ENCODE peak calls at places on chromosome 17, in nine cellular contexts. R, F, X, B, I, P, O, W and Z are unnamed samples.

GRCh38 chr17:801660-802059 is 19.5 kb downstream of the MRM3 start:
- DNase-seq in R (no peak), F (no peak), X (no peak), B (peak), I (no peak), P (no peak), O (no peak), W (no peak), Z (no peak)

GRCh38 chr17:57876023-57876865 is 26.4 kb upstream of the MRPS23 start:
- DNase-seq in R (no peak), F (no peak), X (no peak), B (no peak), I (no peak), P (no peak), O (no peak), W (no peak), Z (no peak)

GRCh38 chr17:44777394-44778348 is 18.9 kb downstream of the ADAM11 start:
- DNase-seq in R (no peak), F (no peak), X (no peak), B (no peak), I (no peak), P (no peak), O (no peak), W (no peak), Z (no peak)

GRCh38 chr17:280216-280615 is 72.4 kb downstream of the RPH3AL start:
- DNase-seq in R (no peak), F (no peak), X (no peak), B (no peak), I (peak), P (no peak), O (no peak), W (no peak), Z (no peak)

GRCh38 chr17:74192950-74193781 is 10.3 kb upstream of the RPL38 start:
- DNase-seq in R (peak), F (no peak), X (no peak), B (no peak), I (peak), P (no peak), O (no peak), W (no peak), Z (no peak)

GRCh38 chr17:14760719-14761425 is 460.0 kb downstream of the HS3ST3B1 start:
- DNase-seq in R (no peak), F (no peak), X (no peak), B (no peak), I (no peak), P (no peak), O (no peak), W (no peak), Z (no peak)

GRCh38 chr17:29140051-29140582 is 40.1 kb downstream of the MYO18A start:
- DNase-seq in R (peak), F (no peak), X (no peak), B (peak), I (peak), P (peak), O (no peak), W (peak), Z (peak)

GRCh38 chr17:77497578-77497934 is 356.8 kb downstream of the SEC14L1 start:
- DNase-seq in R (no peak), F (no peak), X (no peak), B (no peak), I (no peak), P (no peak), O (no peak), W (no peak), Z (no peak)

GRCh38 chr17:79050591-79050990 is 24.0 kb upstream of the ENGASE start:
- DNase-seq in R (no peak), F (no peak), X (no peak), B (no peak), I (no peak), P (no peak), O (no peak), W (peak), Z (no peak)

GRCh38 chr17:21020622-21021021 is 22.2 kb downstream of the USP22 start:
- DNase-seq in R (no peak), F (no peak), X (no peak), B (no peak), I (no peak), P (no peak), O (no peak), W (no peak), Z (no peak)

GRCh38 chr17:33642002-33642401 is 348.9 kb upstream of the ASIC2 start:
- DNase-seq in R (no peak), F (no peak), X (no peak), B (no peak), I (no peak), P (no peak), O (no peak), W (peak), Z (no peak)

GRCh38 chr17:32993977-32994376 is 2.3 kb downstream of the SPACA3 start:
- DNase-seq in R (no peak), F (no peak), X (no peak), B (no peak), I (no peak), P (no peak), O (no peak), W (no peak), Z (no peak)

GRCh38 chr17:48259710-48260291 is 152.2 kb downstream of the SNX11 start:
- DNase-seq in R (no peak), F (peak), X (no peak), B (peak), I (no peak), P (no peak), O (no peak), W (no peak), Z (no peak)

GRCh38 chr17:79023886-79024771 is at the start of gene C1QTNF1:
- DNase-seq in R (peak), F (peak), X (no peak), B (peak), I (peak), P (peak), O (peak), W (peak), Z (peak)

GRCh38 chr17:60065136-60065535 is 13.6 kb downstream of the HEATR6 start:
- DNase-seq in R (no peak), F (no peak), X (no peak), B (peak), I (no peak), P (no peak), O (no peak), W (no peak), Z (no peak)

GRCh38 chr17:82050761-82051641 is 610 bp downstream of the RFNG start:
- DNase-seq in R (no peak), F (no peak), X (no peak), B (no peak), I (peak), P (no peak), O (no peak), W (peak), Z (no peak)

DNA sequence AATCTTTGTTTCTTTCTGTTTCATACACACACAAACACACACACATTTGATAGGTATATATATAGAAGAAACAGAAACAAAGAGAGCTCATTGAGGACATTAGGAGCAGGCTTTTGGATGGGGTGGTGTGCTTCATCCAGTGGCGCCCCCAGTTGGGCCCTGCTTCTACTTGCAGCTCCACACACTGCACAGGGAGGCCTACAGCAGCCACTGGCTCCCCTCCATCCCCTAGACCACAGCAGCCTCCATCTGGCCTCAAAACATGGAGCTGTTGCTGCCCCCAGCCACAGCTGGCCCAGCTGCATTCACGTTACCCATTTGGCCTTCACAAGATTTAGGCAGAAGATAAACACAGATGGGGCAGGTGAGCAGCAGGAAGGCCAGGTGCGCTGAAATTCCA is 33.1 kb upstream of the NF1 start:
- DNase-seq in R (peak), F (no peak), X (no peak), B (no peak), I (no peak), P (no peak), O (no peak), W (no peak), Z (no peak)
- TF ChIP-seq CTCF in R (no peak), F (no peak), X (no peak), B (no peak), I (no peak), P (no peak), O (peak), W (no peak), Z (no peak)

GRCh38 chr17:34710226-34710625 is 130.8 kb downstream of the TMEM132E start:
- DNase-seq in R (no peak), F (no peak), X (no peak), B (no peak), I (no peak), P (no peak), O (no peak), W (no peak), Z (no peak)

GRCh38 chr17:34713687-34714086 is 134.3 kb downstream of the TMEM132E start:
- DNase-seq in R (no peak), F (no peak), X (no peak), B (no peak), I (no peak), P (no peak), O (no peak), W (no peak), Z (no peak)

GRCh38 chr17:34712481-34713195 is 133.3 kb downstream of the TMEM132E start:
- DNase-seq in R (no peak), F (no peak), X (no peak), B (no peak), I (no peak), P (no peak), O (no peak), W (no peak), Z (no peak)

GRCh38 chr17:34709108-34709779 is 129.9 kb downstream of the TMEM132E start:
- DNase-seq in R (no peak), F (no peak), X (no peak), B (no peak), I (no peak), P (no peak), O (no peak), W (no peak), Z (no peak)

GRCh38 chr17:34711646-34712045 is 132.3 kb downstream of the TMEM132E start:
- DNase-seq in R (no peak), F (no peak), X (no peak), B (no peak), I (no peak), P (no peak), O (no peak), W (no peak), Z (no peak)
- TF ChIP-seq CTCF in R (no peak), F (no peak), X (no peak), B (no peak), I (no peak), P (no peak), O (no peak), W (no peak), Z (no peak)

GRCh38 chr17:69524854-69525253 is 110.4 kb downstream of the MAP2K6 start:
- DNase-seq in R (no peak), F (no peak), X (no peak), B (no peak), I (no peak), P (no peak), O (no peak), W (no peak), Z (no peak)
- TF ChIP-seq CTCF in R (peak), F (peak), X (no peak), B (no peak), I (no peak), P (no peak), O (no peak), W (no peak), Z (no peak)

DNA sequence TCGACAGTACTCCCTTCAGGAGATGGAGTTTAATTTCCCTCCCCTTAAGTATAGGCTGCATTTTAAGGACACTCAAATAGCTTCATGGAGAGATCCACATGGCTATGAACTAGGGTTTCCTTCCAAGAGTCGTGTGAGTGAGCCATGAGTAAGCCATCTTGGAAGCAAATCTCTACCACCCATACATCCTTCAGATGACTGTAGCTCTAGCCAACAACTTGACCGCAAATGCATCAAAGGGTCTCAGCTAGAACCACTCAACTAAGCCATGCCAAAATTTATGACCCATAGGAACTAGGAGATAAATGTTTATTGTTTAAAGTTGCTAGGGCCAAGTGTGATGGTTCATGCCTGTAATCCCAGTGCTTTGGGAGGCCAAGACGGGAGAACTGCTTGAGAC is 43.4 kb downstream of the METTL16 start:
- DNase-seq in R (no peak), F (no peak), X (no peak), B (peak), I (no peak), P (no peak), O (no peak), W (no peak), Z (no peak)
- TF ChIP-seq CTCF in R (no peak), F (no peak), X (no peak), B (no peak), I (no peak), P (no peak), O (no peak), W (no peak), Z (no peak)

DNA sequence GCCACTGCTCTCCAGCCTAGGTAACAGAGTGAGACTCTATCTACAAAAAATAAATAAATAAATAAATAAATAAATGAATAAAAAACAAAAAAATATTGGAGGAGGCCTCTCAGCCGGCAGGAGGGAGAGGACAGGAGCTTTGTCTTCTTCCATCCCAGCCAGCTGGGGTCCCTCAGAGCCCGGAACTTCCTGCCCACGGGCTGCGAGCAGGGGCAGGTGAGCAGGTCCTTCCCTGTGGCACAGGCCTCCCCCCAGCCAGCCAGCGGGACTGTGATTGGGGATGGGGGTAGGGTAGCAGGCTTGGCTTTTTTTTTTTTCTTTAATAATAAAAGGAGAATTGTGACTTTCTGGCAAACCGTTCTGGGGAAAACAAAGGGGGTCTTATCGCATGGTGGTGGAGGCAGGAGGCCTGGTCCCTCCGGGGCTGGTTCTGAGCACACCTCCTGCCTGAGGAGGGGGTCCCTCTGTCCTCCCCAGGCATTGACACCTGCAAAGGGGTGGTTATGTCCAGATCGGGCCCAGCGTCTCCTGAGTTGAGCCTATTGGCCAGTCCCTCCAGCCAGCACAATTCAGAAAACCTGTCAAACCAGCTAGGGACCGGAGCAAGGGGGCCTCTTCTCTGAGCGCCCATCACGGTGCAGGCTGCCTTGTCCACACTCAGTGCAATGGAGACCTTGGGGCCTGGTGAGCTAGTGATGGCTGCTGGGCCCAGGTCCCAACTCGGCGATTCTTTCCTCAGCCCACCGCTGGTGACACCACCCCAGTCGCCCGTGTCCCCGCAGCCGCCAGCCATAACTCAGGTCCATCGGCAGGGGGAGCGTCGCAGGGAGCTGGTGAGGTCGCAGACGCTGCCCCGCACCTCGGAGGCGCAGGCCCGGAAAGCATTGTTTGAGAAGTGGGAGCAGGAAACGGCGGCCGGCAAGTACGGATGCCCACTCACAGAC is 10.3 kb downstream of the SMTNL2 start:
- DNase-seq in R (no peak), F (no peak), X (no peak), B (no peak), I (no peak), P (peak), O (peak), W (peak), Z (peak)
- TF ChIP-seq CTCF in R (no peak), F (no peak), X (peak), B (no peak), I (peak), P (peak), O (peak), W (peak), Z (peak)